ENCODE peak calls at places on chromosomes 1 and 21, in eight cellular contexts. Q is NCI-H1092 treated with DMSO at 0.1 percent for 48 hours; T is activated CD4-positive, alpha-beta T cell treated with anti-CD3 and anti-CD28 coated beads, Interleukin-2, amount 50 U/mL, for 1 hour; F is HCT116; W is stimulated activated CD8-positive, alpha-beta memory T cell treated with anti-CD3 and anti-CD28 coated beads, Interleukin-4, amount 100 ng/mL, for 24 hours; P is CD8-positive, alpha-beta memory T cell; O is lung; H is skeletal muscle cell. D is an unnamed sample.

GRCh38 chr1:210587547-210587946 is 258.8 kb downstream of the HHAT start:
- DNase-seq in H (no peak), T (no peak), O (peak), Q (no peak), W (no peak), F (no peak), P (no peak), D (no peak)

GRCh38 chr1:153629971-153630370 is 1.7 kb downstream of the S100A1 start:
- DNase-seq in F (no peak), T (no peak), W (no peak), Q (no peak), P (no peak), O (no peak), H (no peak), D (no peak)

GRCh38 chr1:43302226-43302625 is 1.4 kb downstream of the TIE1 start:
- DNase-seq in P (no peak), O (no peak), Q (no peak), W (no peak), T (no peak), H (no peak), F (no peak), D (no peak)

GRCh38 chr1:201827321-201828281 is 1.4 kb upstream of the IPO9 start:
- DNase-seq in F (no peak), Q (no peak), O (no peak), W (no peak), H (no peak), P (no peak), T (no peak), D (no peak)

GRCh38 chr1:208000001-208000400 is 89.1 kb upstream of the CD34 start:
- DNase-seq in W (no peak), F (no peak), P (no peak), O (no peak), Q (no peak), T (no peak), H (no peak), D (no peak)

GRCh38 chr1:227390525-227390924 is 72.2 kb upstream of the CDC42BPA start:
- DNase-seq in Q (no peak), O (no peak), W (no peak), H (no peak), T (no peak), P (no peak), F (no peak), D (no peak)

GRCh38 chr1:3711780-3712451 is 40.3 kb upstream of the CCDC27 start:
- DNase-seq in F (no peak), W (no peak), T (no peak), O (no peak), H (no peak), P (no peak), Q (no peak), D (no peak)

GRCh38 chr1:183443025-183443424 is 24.8 kb upstream of the NMNAT2 start:
- DNase-seq in Q (no peak), P (no peak), F (no peak), H (peak), W (no peak), O (no peak), T (no peak), D (no peak)

GRCh38 chr21:15300131-15300530 is 235.3 kb upstream of the NRIP1 start:
- DNase-seq in H (no peak), Q (no peak), F (no peak), P (no peak), O (no peak), W (no peak), T (no peak), D (no peak)

D was measured in NCI-H460.